ENCODE peak calls at places on chromosomes 16 and 17, in five cellular contexts. G is ovary, D is astrocyte, E is psoas muscle, X is IMR-90. V is an unnamed sample.

GRCh38 chr16:79498928-79499327 is 101.6 kb downstream of the MAF start:
- DNase-seq in E (no peak), X (no peak), D (no peak), G (no peak), V (no peak)

GRCh38 chr16:27386674-27387073 is 15.3 kb upstream of the IL21R start:
- DNase-seq in D (no peak), G (no peak), E (no peak), X (no peak), V (no peak)

GRCh38 chr16:79018952-79019506 is 581.5 kb downstream of the MAF start:
- DNase-seq in D (no peak), G (no peak), X (no peak), E (no peak), V (no peak)

GRCh38 chr16:57137043-57137442 is 44.7 kb downstream of the CPNE2 start:
- DNase-seq in D (no peak), X (no peak), E (no peak), G (no peak), V (no peak)

GRCh38 chr17:28906276-28907051 is 3.6 kb upstream of the DHRS13 start:
- DNase-seq in D (no peak), X (no peak), G (no peak), E (no peak), V (no peak)

GRCh38 chr16:81641403-81642106 is 137.5 kb upstream of the PLCG2 start:
- DNase-seq in G (no peak), D (no peak), X (no peak), E (no peak), V (no peak)

GRCh38 chr16:74107795-74108610 is 188.6 kb upstream of the PSMD7 start:
- DNase-seq in G (no peak), X (peak; percentile 2), E (no peak), D (no peak), V (peak; percentile 5)

GRCh38 chr17:58985265-58985810 is 121.3 kb downstream of the TRIM37 start:
- DNase-seq in X (no peak), E (no peak), D (no peak), G (no peak), V (no peak)

GRCh38 chr16:19843371-19843770 is 41.3 kb downstream of the GPRC5B start:
- DNase-seq in E (no peak), G (no peak), X (peak; percentile 57), D (no peak), V (no peak)

GRCh38 chr17:892958-893357 is 86.6 kb downstream of the NXN start:
- DNase-seq in G (no peak), X (no peak), D (no peak), E (no peak), V (no peak)

GRCh38 chr17:44757045-44757917 is 1.5 kb upstream of the ADAM11 start:
- DNase-seq in D (no peak), G (no peak), X (no peak), E (no peak), V (no peak)

GRCh38 chr16:48963306-48963705 is 318.3 kb downstream of the CBLN1 start:
- DNase-seq in E (no peak), X (peak; percentile 53), G (no peak), D (peak; percentile 67), V (peak; percentile 79)

GRCh38 chr16:29994613-29995329 is 646 bp downstream of the HIRIP3 start:
- DNase-seq in G (peak; percentile 47), D (peak; percentile 14), X (peak; percentile 66), E (no peak), V (no peak)

GRCh38 chr16:30949655-30950515 is 1.0 kb downstream of the ORAI3 start:
- DNase-seq in G (peak; percentile 85), E (peak; percentile 93), X (peak; percentile 80), D (peak; percentile 56), V (peak; percentile 37)

GRCh38 chr17:1904273-1905052 is 74.7 kb downstream of the RPA1 start:
- DNase-seq in E (no peak), G (no peak), D (no peak), X (no peak), V (no peak)

GRCh38 chr17:8227238-8227581 is 16.8 kb upstream of the AURKB start:
- DNase-seq in D (no peak), E (no peak), X (no peak), G (no peak), V (no peak)

DNA sequence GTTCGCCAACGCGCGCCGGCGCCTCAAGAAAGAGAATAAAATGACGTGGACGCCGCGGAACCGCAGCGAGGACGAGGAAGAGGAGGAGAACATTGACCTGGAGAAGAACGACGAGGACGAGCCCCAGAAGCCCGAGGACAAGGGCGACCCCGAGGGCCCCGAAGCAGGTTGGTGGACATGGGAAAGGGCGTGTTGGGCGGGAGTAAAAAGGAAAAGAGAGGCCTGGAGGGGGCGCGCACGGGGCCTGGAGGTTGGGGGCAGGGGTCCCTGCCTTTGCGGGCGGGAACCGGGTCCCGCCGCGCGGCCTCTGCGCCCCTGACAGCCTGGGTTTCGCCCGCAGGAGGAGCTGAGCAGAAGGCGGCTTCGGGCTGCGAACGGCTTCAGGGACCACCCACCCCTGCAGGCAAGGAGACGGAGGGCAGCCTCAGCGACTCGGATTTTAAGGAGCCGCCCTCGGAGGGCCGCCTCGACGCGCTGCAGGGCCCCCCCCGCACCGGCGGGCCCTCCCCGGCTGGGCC is 2.1 kb downstream of the IRX5 start:
- DNase-seq in D (no peak), G (no peak), E (peak; percentile 53), X (no peak), V (no peak)
- H3K27me3 ChIP-seq in D (peaks cover 41% of the 10 kb centered on the region), G (no peaks in the 10 kb centered on the region), E (peaks cover 3% of the 10 kb centered on the region), X (peaks cover 68% of the 10 kb centered on the region), V (no peaks in the 10 kb centered on the region)

DNA sequence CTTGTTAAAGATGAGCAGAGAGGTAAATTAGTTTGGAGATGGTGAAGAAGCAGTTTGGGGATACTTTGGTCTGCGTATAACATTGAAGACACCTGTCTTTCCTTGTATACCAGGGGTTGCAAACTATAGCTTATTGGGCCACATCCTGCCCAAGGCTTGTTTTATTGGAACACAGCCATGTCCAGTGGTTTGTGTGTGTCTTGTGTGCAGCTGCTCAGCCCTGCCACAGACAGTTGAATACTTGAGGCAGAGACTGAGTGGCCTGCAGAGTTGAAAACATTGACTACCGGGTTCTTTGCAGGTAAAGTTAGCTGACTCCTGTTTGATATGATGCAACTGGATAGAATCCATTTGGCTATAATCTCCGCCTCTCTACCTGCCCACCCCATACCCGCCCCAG is 224.4 kb downstream of the PRKCA start:
- DNase-seq in X (no peak), E (no peak), G (no peak), D (no peak), V (no peak)
- H3K27ac ChIP-seq in X (no peak overlapping the region), E (no peak overlapping the region), G (no peak overlapping the region), D (no peak overlapping the region), V (no peak overlapping the region)

GRCh38 chr17:79581306-79581932 is 29.4 kb downstream of the RBFOX3 start:
- DNase-seq in G (no peak), E (no peak), X (no peak), D (no peak), V (no peak)

GRCh38 chr17:79575229-79575628 is 35.6 kb downstream of the RBFOX3 start:
- DNase-seq in G (no peak), D (no peak), X (no peak), E (no peak), V (no peak)

GRCh38 chr17:79576333-79576732 is 34.5 kb downstream of the RBFOX3 start:
- DNase-seq in D (no peak), G (no peak), E (no peak), X (no peak), V (no peak)

GRCh38 chr17:79577485-79578187 is 33.2 kb downstream of the RBFOX3 start:
- DNase-seq in X (no peak), D (no peak), E (peak; percentile 19), G (no peak), V (no peak)

GRCh38 chr17:79579074-79579800 is 31.6 kb downstream of the RBFOX3 start:
- DNase-seq in E (no peak), X (no peak), D (no peak), G (no peak), V (no peak)
- H3K27me3 ChIP-seq in E (peaks cover 7% of the 10 kb centered on the region), X (no peaks in the 10 kb centered on the region), D (no peaks in the 10 kb centered on the region), G (no peaks in the 10 kb centered on the region), V (peaks cover 15% of the 10 kb centered on the region)

DNA sequence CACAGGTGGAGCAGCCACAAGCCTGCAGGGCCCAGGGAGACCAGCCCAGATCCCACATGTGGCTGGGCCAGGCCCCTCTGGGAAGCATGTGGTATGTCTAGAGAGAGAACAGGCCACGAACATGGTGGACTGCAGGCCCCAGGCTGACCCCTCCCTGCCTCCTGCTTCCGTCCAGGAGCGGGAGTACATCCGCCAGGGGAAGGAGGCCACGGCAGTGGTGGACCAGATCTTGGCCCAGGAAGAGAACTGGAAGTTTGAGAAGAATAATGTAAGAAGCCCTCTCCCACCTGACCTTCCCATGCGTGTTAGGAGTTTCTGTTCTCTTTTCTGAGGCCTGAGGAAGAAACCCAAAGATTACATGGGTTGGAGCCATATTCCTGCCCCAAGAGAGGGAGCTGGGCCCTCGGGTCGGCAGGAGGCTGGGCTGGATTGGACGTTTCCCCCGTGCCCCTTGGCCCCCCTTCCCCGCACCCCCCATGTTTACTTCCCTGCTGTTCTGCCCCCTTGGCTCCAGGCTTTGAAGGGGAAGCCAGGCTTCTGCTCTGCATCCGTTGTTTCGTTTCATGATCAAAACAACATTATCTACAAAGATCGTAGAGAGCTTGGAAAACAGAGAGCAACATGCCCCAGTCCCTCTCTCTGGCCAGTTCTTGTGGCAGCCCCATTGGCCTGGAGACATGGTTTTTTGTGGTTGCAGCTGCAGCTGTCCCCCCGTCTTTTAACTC is 5.7 kb upstream of the TCAP start:
- DNase-seq in D (no peak), G (peak; percentile 53), X (no peak), E (no peak), V (no peak)
- H3K27ac ChIP-seq in D (no peak overlapping the region), G (peak overlapping the region; percentile 48), X (no peak overlapping the region), E (peak overlapping the region; percentile 96), V (no peak overlapping the region)

DNA sequence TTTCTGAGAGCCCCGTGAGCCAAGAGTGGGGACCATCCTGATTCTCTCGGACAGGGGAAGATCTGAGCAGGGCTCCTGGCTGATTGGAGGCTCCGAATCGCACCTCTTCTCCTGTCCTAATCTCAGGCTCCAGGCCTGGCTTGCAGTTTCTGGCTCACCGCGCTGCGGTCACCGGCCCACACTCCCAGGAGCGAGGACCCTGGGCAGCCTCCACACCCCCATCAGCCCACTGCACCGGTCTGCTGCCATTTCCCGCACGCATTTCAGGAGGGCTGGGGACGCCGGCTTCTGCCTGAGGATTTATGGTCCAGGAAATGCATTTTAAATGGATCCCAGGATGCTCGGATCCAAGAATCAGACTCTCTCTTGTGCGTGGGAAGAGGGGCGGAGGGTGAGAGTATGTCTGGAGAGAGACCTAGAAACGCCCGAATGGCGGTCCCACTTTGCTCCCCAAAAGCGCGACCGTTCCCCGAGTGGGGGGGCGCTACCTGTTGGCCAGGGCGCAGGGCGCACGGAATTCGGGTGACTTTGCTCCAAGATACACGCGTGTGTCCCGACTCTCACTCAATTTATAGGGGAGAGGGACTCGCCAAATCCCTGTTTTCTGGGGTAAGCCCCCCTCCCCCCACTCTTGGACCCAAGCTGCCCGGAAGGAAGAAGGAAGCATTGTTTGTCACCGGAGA is 845 bp upstream of the JPH3 start:
- DNase-seq in D (no peak), E (no peak), G (no peak), X (no peak), V (no peak)
- H3K27me3 ChIP-seq in D (peaks cover 71% of the 10 kb centered on the region), E (peaks cover 34% of the 10 kb centered on the region), G (peaks cover 10% of the 10 kb centered on the region), X (peaks cover 76% of the 10 kb centered on the region), V (peaks cover 73% of the 10 kb centered on the region)

V was measured in SJSA1.